ENCODE peak calls at places on chromosomes 16 and 17, in six cellular contexts. V is heart right ventricle, R is SK-N-SH, M is progenitor cell of endocrine pancreas, D is MCF 10A, H is B cell. G is an unnamed sample.

GRCh38 chr16:4293822-4294457 is 21.1 kb upstream of the TFAP4 start:
- DNase-seq in V (peak), R (peak), M (peak), D (peak), H (no peak), G (no peak)

GRCh38 chr17:80941743-80942211 is 49.9 kb upstream of the CHMP6 start:
- DNase-seq in V (no peak), R (no peak), M (no peak), D (no peak), H (no peak), G (no peak)

GRCh38 chr16:27325736-27326135 is 12.0 kb downstream of the IL4R start:
- DNase-seq in V (no peak), R (no peak), M (no peak), D (no peak), H (no peak), G (no peak)

GRCh38 chr17:63988741-63989621 is 9.2 kb upstream of the PRR29 start:
- DNase-seq in V (no peak), R (no peak), M (no peak), D (no peak), H (no peak), G (no peak)

GRCh38 chr17:82949984-82950383 is 110.2 kb upstream of the ZNF750 start:
- DNase-seq in V (no peak), R (no peak), M (no peak), D (no peak), H (no peak), G (no peak)

GRCh38 chr17:47203984-47204721 is 5.0 kb upstream of the MYL4 start:
- DNase-seq in V (no peak), R (no peak), M (no peak), D (no peak), H (no peak), G (peak)

GRCh38 chr16:57803413-57803990 is 1.2 kb upstream of the KIFC3 start:
- DNase-seq in V (peak), R (no peak), M (no peak), D (no peak), H (no peak), G (no peak)

GRCh38 chr17:80498242-80498919 is 22.0 kb upstream of the NPTX1 start:
- DNase-seq in V (no peak), R (no peak), M (no peak), D (no peak), H (no peak), G (no peak)

GRCh38 chr16:84643677-84644076 is 4.6 kb upstream of the KLHL36 start:
- DNase-seq in V (no peak), R (no peak), M (no peak), D (peak), H (peak), G (no peak)

GRCh38 chr17:82035488-82035887 is 2.0 kb downstream of the DCXR start:
- DNase-seq in V (no peak), R (no peak), M (no peak), D (no peak), H (no peak), G (no peak)

GRCh38 chr16:66935319-66936011 is at the start of gene CES2:
- DNase-seq in V (peak), R (peak), M (no peak), D (peak), H (no peak), G (no peak)

GRCh38 chr17:54418467-54418866 is 482.2 kb upstream of the TOM1L1 start:
- DNase-seq in V (no peak), R (no peak), M (no peak), D (no peak), H (no peak), G (no peak)

GRCh38 chr17:38663125-38663751 is 11.5 kb downstream of the EPOP start:
- DNase-seq in V (peak), R (peak), M (peak), D (peak), H (peak), G (no peak)

GRCh38 chr17:40553694-40554534 is 11.4 kb downstream of the CCR7 start:
- DNase-seq in V (peak), R (no peak), M (no peak), D (no peak), H (peak), G (peak)

GRCh38 chr17:81898029-81898866 is 3.8 kb upstream of the NPB start:
- DNase-seq in V (no peak), R (no peak), M (no peak), D (peak), H (no peak), G (no peak)

GRCh38 chr17:35875439-35876139 is 4.6 kb downstream of the CCL5 start:
- DNase-seq in V (no peak), R (no peak), M (no peak), D (no peak), H (no peak), G (no peak)

GRCh38 chr17:35660902-35661301 is 70.5 kb upstream of the RASL10B start:
- DNase-seq in V (peak), R (no peak), M (no peak), D (no peak), H (no peak), G (no peak)

GRCh38 chr16:61435356-61435755 is 600.9 kb downstream of the CDH8 start:
- DNase-seq in V (no peak), R (no peak), M (no peak), D (no peak), H (no peak), G (no peak)

GRCh38 chr17:1714488-1714979 is 4.4 kb upstream of the TLCD2 start:
- DNase-seq in V (peak), R (peak), M (peak), D (peak), H (peak), G (no peak)

GRCh38 chr17:80471922-80472321 is 4.5 kb downstream of the NPTX1 start:
- DNase-seq in V (no peak), R (no peak), M (no peak), D (no peak), H (no peak), G (peak)

GRCh38 chr16:67055712-67056487 is 27.0 kb downstream of the CBFB start:
- DNase-seq in V (no peak), R (peak), M (no peak), D (peak), H (no peak), G (no peak)

GRCh38 chr17:50380369-50381259 is 7.6 kb downstream of the EME1 start:
- DNase-seq in V (no peak), R (no peak), M (no peak), D (no peak), H (no peak), G (no peak)

GRCh38 chr16:17578921-17579876 is 108.4 kb upstream of the XYLT1 start:
- DNase-seq in V (peak), R (peak), M (peak), D (peak), H (peak), G (peak)

GRCh38 chr16:4944333-4945281 is 7.7 kb upstream of the PPL start:
- DNase-seq in V (peak), R (peak), M (peak), D (peak), H (no peak), G (no peak)

GRCh38 chr17:52148288-52148968 is 10.1 kb downstream of the CA10 start:
- DNase-seq in V (no peak), R (no peak), M (no peak), D (peak), H (no peak), G (no peak)

GRCh38 chr17:21302711-21303425 is 18.4 kb downstream of the MAP2K3 start:
- DNase-seq in V (no peak), R (peak), M (no peak), D (no peak), H (no peak), G (no peak)

GRCh38 chr16:67169642-67170167 is 633 bp upstream of the NOL3 start:
- DNase-seq in V (no peak), R (peak), M (no peak), D (no peak), H (peak), G (no peak)

GRCh38 chr16:50722960-50723359 is 18.9 kb upstream of the CYLD start:
- DNase-seq in V (no peak), R (no peak), M (no peak), D (no peak), H (no peak), G (no peak)

GRCh38 chr17:72362466-72363335 is 241.9 kb downstream of the SOX9 start:
- DNase-seq in V (no peak), R (no peak), M (no peak), D (peak), H (no peak), G (no peak)

GRCh38 chr17:5164465-5164864 is 27.2 kb downstream of the ZNF594 start:
- DNase-seq in V (no peak), R (no peak), M (no peak), D (no peak), H (no peak), G (no peak)

GRCh38 chr16:78183886-78184553 is 84.6 kb downstream of the WWOX start:
- DNase-seq in V (no peak), R (peak), M (no peak), D (no peak), H (no peak), G (no peak)

GRCh38 chr17:2856727-2857126 is 60.5 kb downstream of the RAP1GAP2 start:
- DNase-seq in V (no peak), R (no peak), M (no peak), D (no peak), H (no peak), G (no peak)

GRCh38 chr17:78855561-78856165 is 15.0 kb upstream of the USP36 start:
- DNase-seq in V (no peak), R (no peak), M (no peak), D (no peak), H (no peak), G (no peak)

GRCh38 chr17:78853926-78854394 is 13.3 kb upstream of the USP36 start:
- DNase-seq in V (no peak), R (no peak), M (no peak), D (no peak), H (no peak), G (no peak)

GRCh38 chr17:78854508-78854907 is 13.9 kb upstream of the USP36 start:
- DNase-seq in V (no peak), R (no peak), M (no peak), D (no peak), H (no peak), G (no peak)

GRCh38 chr17:78849026-78849425 is 8.4 kb upstream of the USP36 start:
- DNase-seq in V (no peak), R (no peak), M (no peak), D (no peak), H (no peak), G (no peak)

GRCh38 chr17:78852709-78853111 is 12.1 kb upstream of the USP36 start:
- DNase-seq in V (no peak), R (no peak), M (no peak), D (no peak), H (no peak), G (no peak)
- TF ChIP-seq CTCF in V (no peak), R (no peak), M (no peak), D (no peak), H (no peak), G (no peak)

GRCh38 chr16:69798466-69798865 is 36.3 kb downstream of the WWP2 start:
- DNase-seq in V (peak), R (no peak), M (no peak), D (no peak), H (no peak), G (no peak)
- TF ChIP-seq CTCF in V (peak), R (peak), M (peak), D (no peak), H (no peak), G (no peak)

GRCh38 chr17:75365009-75365930 is 40.2 kb downstream of the GRB2 start:
- DNase-seq in V (no peak), R (peak), M (no peak), D (no peak), H (no peak), G (no peak)
- TF ChIP-seq CTCF in V (no peak), R (no peak), M (no peak), D (no peak), H (no peak), G (no peak)

DNA sequence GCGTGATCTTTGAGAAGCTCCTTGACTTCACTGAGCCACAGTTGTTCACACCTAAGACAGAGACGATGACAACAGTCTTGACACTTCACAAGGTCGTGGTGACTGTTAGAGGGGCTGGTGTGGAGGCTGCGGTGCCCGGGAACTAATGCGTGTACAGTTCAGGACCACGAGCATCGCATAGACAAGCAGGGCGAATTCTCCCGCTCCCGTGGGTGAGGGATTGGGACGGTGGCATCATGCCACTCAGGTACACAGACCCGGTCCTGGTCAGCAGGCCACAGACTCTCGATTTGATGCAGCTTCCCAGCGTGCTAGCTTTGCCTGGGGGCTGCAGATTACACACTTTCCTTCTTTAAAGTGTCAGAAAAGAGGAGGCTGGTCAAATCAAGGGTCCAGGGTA is 24.7 kb downstream of the CEP295NL start:
- DNase-seq in V (no peak), R (no peak), M (no peak), D (no peak), H (no peak), G (no peak)
- TF ChIP-seq CTCF in V (no peak), R (no peak), M (no peak), D (no peak), H (no peak), G (no peak)

DNA sequence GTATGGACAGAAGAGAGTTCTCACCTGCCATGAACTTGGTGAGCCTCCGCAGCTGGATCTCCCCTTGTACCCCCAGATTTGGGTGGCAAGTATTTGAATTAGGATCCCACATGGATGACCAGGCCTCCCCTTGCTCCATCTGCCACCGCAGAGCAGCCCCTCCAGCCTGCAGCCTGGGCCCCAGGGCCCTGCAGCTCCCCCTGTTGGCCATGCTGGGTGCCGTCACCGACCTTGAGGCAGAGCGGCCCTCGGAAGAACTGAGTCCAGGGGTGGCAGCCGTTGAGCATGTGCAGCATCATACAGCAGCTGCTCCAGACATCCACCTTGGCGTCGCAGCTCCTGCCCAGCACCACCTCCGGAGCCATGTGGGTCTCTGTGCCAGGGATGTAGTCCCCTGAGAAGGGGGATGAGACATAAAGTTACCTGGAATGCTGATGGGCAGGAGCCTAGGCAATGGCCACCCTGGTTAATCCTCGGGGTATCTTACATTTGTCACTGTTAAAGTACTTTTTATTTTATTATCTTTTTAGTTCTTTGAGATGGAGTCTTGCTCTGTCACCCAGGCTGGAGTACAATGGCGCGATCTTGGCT is 9.0 kb upstream of the SPATA32 start:
- DNase-seq in V (no peak), R (peak), M (no peak), D (no peak), H (peak), G (peak)
- TF ChIP-seq CTCF in V (peak), R (peak), M (peak), D (peak), H (peak), G (peak)

GRCh38 chr16:30143347-30143702 is 20.3 kb upstream of the MAPK3 start:
- DNase-seq in V (no peak), R (no peak), M (no peak), D (no peak), H (no peak), G (no peak)
- TF ChIP-seq CTCF in V (no peak), R (no peak), M (no peak), D (no peak), H (no peak), G (peak)

GRCh38 chr17:65800655-65801054 is 239.2 kb upstream of the AXIN2 start:
- DNase-seq in V (no peak), R (no peak), M (no peak), D (no peak), H (no peak), G (no peak)
- TF ChIP-seq CTCF in V (no peak), R (no peak), M (no peak), D (no peak), H (no peak), G (no peak)

DNA sequence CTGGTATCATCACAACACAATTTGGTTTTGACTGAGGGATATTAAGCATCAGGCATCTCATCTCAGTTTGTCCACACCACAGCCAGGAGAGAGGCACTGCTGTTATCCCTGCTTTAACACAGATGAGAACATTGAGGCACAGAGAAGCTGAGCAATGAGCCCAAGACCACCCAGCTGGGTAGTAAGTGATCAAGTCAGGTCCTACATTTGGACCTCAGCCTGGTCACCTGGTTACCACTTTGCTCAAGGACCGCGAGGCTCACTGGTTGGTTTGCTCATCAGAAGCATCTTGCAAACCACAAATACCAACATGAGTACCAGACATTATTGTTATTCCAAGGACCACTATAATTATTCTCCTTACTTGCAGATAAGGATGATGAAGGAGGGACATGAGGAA is 245.5 kb downstream of the CBLN1 start:
- DNase-seq in V (no peak), R (no peak), M (no peak), D (no peak), H (no peak), G (no peak)
- TF ChIP-seq CTCF in V (no peak), R (no peak), M (no peak), D (no peak), H (no peak), G (no peak)

G was measured in natural killer cell.